ENCODE peak calls at places on chromosomes 12 and 14, in nine cellular contexts. I is WTC11, W is activated B cell treated with CpG ODN at 0.5 μM for 24 hours, O is sigmoid colon, E is pancreas, X is AG04450, Z is choroid plexus epithelial cell, B is uterus, P is keratinocyte. D is an unnamed sample.
A peak's percentile ranks its signal among the peaks of the same experiment; 100 is the strongest.

GRCh38 chr12:101969-102878 is 35.7 kb downstream of the IQSEC3 start:
- DNase-seq in W (no peak), I (no peak), X (no peak), B (no peak), P (no peak), E (no peak), Z (no peak), O (peak; percentile 38), D (no peak)

GRCh38 chr12:95322335-95322734 is 104.7 kb downstream of the VEZT start:
- DNase-seq in P (no peak), E (no peak), X (no peak), I (no peak), O (no peak), B (no peak), W (no peak), Z (peak; percentile 37), D (no peak)

GRCh38 chr12:26126340-26127284 is 1.8 kb upstream of the BHLHE41 start:
- DNase-seq in X (no peak), P (no peak), W (peak; percentile 71), I (peak; percentile 83), Z (peak; percentile 79), B (peak; percentile 87), O (peak; percentile 96), E (peak; percentile 93), D (peak; percentile 69)

GRCh38 chr12:90152897-90153624 is 444.4 kb upstream of the ATP2B1 start:
- DNase-seq in Z (peak; percentile 9), I (peak; percentile 15), P (no peak), O (no peak), B (no peak), E (peak; percentile 20), W (no peak), X (no peak), D (no peak)

GRCh38 chr14:106442857-106443256 is 916.5 kb downstream of the TMEM121 start:
- DNase-seq in P (no peak), B (no peak), I (no peak), O (no peak), X (no peak), Z (no peak), E (no peak), W (peak; percentile 39), D (no peak)

GRCh38 chr12:58500399-58500798 is 419.9 kb downstream of the LRIG3 start:
- DNase-seq in Z (no peak), P (no peak), O (no peak), W (no peak), I (no peak), B (no peak), E (no peak), X (no peak), D (no peak)

GRCh38 chr12:129676411-129676810 is 227.4 kb downstream of the TMEM132D start:
- DNase-seq in B (no peak), W (no peak), P (no peak), Z (no peak), I (no peak), X (no peak), O (no peak), E (no peak), D (no peak)

GRCh38 chr12:130945793-130946492 is 7.8 kb upstream of the ADGRD1 start:
- DNase-seq in X (no peak), B (no peak), I (no peak), Z (peak; percentile 5), W (no peak), O (no peak), E (no peak), P (no peak), D (no peak)

GRCh38 chr12:6197996-6198395 is 2.2 kb upstream of the CD9 start:
- DNase-seq in W (no peak), X (no peak), Z (no peak), O (no peak), I (peak; percentile 33), P (no peak), E (no peak), B (no peak), D (no peak)

GRCh38 chr12:70644836-70645235 is 7.6 kb upstream of the PTPRB start:
- DNase-seq in B (no peak), O (no peak), I (no peak), Z (no peak), W (no peak), X (no peak), E (no peak), P (no peak), D (no peak)

GRCh38 chr12:49598527-49598926 is 6.9 kb downstream of the FAM186B start:
- DNase-seq in B (no peak), E (no peak), X (no peak), I (no peak), W (no peak), P (no peak), O (no peak), Z (no peak), D (no peak)

GRCh38 chr14:89393346-89393745 is 23.7 kb downstream of the FOXN3 start:
- DNase-seq in Z (no peak), E (no peak), W (no peak), B (no peak), I (no peak), O (peak; percentile 4), X (no peak), P (no peak), D (no peak)

DNA sequence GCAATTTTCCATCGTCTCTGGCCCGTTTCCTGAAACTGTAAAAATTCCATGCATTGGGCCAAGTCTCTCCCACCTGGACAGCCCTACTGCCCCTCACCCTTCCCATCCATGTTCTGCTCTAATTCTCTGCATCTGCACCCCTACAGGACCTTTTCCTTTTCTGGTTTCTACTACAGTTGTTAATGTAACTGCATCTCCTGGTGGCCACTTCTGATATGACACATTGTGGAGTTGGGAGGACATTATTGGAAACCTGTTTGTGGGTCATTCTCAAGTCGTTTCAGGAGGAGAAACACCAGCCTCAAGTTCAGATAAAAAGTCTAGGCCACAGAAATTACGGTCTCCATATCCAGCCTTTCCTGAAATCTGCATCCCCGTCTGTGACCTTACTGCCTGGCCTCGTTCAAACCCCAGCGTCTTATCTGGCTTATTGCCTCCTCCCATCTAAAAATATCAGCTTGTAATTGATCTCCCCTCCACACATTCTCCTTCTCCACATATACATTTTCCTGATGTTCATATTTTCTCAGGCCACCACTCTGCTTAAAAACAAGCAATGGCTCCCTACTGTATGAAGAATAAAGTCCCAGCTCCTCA is 37.6 kb downstream of the EMP1 start:
- DNase-seq in B (peak; percentile 44), O (no peak), I (peak; percentile 55), P (no peak), W (no peak), E (no peak), Z (peak; percentile 81), X (no peak), D (peak; percentile 30)
- TF ChIP-seq CTCF in B (peak; percentile 73), O (peak; percentile 18), I (peak; percentile 59), P (peak; percentile 77), W (peak; percentile 26), E (peak; percentile 39), Z (peak; percentile 86), X (peak; percentile 94), D (peak; percentile 61)

GRCh38 chr12:53489242-53489915 is 9.9 kb downstream of the MAP3K12 start:
- DNase-seq in W (no peak), E (no peak), B (no peak), P (no peak), I (peak; percentile 5), Z (no peak), O (peak; percentile 40), X (no peak), D (no peak)

GRCh38 chr12:53492188-53492587 is 7.1 kb downstream of the MAP3K12 start:
- DNase-seq in B (no peak), P (no peak), O (peak; percentile 67), Z (no peak), X (no peak), E (no peak), W (no peak), I (peak; percentile 31), D (no peak)

GRCh38 chr12:53495903-53496751 is 3.1 kb downstream of the MAP3K12 start:
- DNase-seq in Z (peak; percentile 95), I (peak; percentile 69), O (peak; percentile 89), B (peak; percentile 75), P (no peak), W (no peak), X (peak; percentile 71), E (no peak), D (no peak)

GRCh38 chr12:53493610-53494391 is 5.5 kb downstream of the MAP3K12 start:
- DNase-seq in O (peak; percentile 64), X (no peak), P (no peak), Z (no peak), I (no peak), B (no peak), E (no peak), W (no peak), D (no peak)

DNA sequence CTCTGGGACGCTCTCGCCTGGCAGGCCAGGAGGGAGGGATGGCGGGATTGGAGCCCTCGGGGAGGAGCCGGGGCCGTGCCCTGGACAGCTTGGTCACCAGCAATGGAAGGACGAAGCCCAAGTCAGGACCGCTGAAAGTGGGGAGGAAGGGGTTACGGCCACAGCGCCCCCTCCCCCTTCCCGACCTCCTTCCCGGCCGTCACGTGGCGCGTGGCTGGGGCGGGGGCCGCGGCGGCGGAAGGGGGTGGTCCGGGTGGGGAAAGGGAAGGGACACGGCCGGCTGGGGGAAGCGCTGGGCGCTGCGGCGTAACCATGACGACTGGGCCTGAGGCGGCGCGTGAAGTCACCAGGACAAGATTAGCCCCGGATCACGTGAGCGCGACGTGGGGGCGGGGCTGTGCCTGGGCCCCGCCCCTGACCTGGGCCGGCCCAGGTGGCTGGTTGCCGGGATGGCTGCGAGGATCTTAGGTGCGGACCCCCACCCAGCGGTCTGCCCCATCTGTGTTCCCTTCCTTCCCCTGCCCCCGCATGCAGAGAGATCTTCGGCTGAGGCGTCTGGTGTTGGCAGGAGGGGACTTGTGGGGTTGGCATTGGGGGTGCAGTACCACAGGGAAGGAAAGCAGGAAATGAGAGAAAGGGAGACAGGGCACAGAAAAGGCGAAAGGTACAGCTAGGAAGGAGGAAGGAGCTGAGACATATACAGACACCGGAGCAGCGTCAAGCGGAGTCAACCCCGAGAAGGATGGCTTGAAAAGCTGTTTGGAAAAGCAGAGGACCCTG is 6.2 kb downstream of the MAP3K12 start:
- DNase-seq in X (no peak), E (peak; percentile 97), Z (peak; percentile 93), O (peak; percentile 97), W (peak; percentile 95), P (peak; percentile 58), B (peak; percentile 93), I (peak; percentile 96), D (peak; percentile 93)
- TF ChIP-seq CTCF in X (no peak), E (no peak), Z (no peak), O (no peak), W (no peak), P (no peak), B (no peak), I (no peak), D (no peak)

DNA sequence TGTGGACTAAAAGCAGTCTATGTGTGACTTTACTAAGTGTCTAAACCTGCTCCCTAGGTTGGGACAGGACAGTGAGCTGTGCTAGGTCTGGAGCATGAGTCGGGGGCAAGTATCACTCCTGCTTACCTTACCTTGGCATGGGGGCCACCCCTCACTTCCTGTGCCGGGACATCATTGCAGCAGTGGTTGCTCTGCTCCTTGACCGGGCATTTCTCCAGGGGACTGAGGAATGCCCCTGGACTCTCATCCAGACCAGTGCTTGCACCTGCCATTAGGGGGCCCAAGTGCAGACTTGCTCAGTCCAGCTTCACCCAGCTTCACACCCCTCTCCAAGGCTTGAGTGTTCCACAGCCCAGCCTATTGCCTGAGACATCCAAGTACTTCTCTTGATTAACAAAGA is 84.7 kb upstream of the NELL2 start:
- DNase-seq in X (no peak), O (no peak), I (peak; percentile 64), W (no peak), P (no peak), B (no peak), Z (no peak), E (no peak), D (no peak)
- TF ChIP-seq CTCF in X (no peak), O (no peak), I (no peak), W (no peak), P (no peak), B (no peak), Z (no peak), E (no peak), D (no peak)

GRCh38 chr14:35688427-35688826 is 120.7 kb downstream of the RALGAPA1 start:
- DNase-seq in W (no peak), P (no peak), X (no peak), I (no peak), O (no peak), B (no peak), Z (no peak), E (no peak), D (no peak)
- TF ChIP-seq CTCF in W (no peak), P (no peak), X (no peak), I (no peak), O (no peak), B (no peak), Z (no peak), E (no peak), D (no peak)

D was measured in GM13977.